ENCODE peak calls at places on chromosomes 2 and 18, in four cellular contexts. One of them, this sample, is unnamed.

GRCh38 chr18:34400837-34401236 is 176.1 kb upstream of the NOL4 start:
- DNase-seq in A549: no peak
- DNase-seq in K562: no peak
- DNase-seq in GM12878: no peak
- DNase-seq in this sample: no peak

GRCh38 chr2:174286172-174286571 is 37.8 kb upstream of the OLA1 start:
- DNase-seq in A549: no peak
- DNase-seq in K562: no peak
- DNase-seq in GM12878: no peak
- DNase-seq in this sample: no peak

GRCh38 chr2:190121971-190122370 is 59.4 kb upstream of the MSTN start:
- DNase-seq in A549: peak
- DNase-seq in K562: peak
- DNase-seq in GM12878: peak
- DNase-seq in this sample: peak

GRCh38 chr2:229408356-229408755 is 137.3 kb upstream of the PID1 start:
- DNase-seq in A549: peak
- DNase-seq in K562: no peak
- DNase-seq in GM12878: no peak
- DNase-seq in this sample: peak

GRCh38 chr2:126655500-126656310 is at the start of gene GYPC:
- DNase-seq in A549: no peak
- DNase-seq in K562: peak
- DNase-seq in GM12878: no peak
- DNase-seq in this sample: peak

GRCh38 chr18:8381801-8382459 is 227.3 kb upstream of the RAB12 start:
- DNase-seq in A549: no peak
- DNase-seq in K562: no peak
- DNase-seq in GM12878: no peak
- DNase-seq in this sample: peak

GRCh38 chr18:63306249-63306648 is 13.3 kb downstream of the BCL2 start:
- DNase-seq in A549: no peak
- DNase-seq in K562: no peak
- DNase-seq in GM12878: no peak
- DNase-seq in this sample: no peak

GRCh38 chr2:101106453-101107181 is 44.6 kb downstream of the TBC1D8 start:
- DNase-seq in A549: no peak
- DNase-seq in K562: no peak
- DNase-seq in GM12878: no peak
- DNase-seq in this sample: peak

GRCh38 chr2:202908186-202908585 is 3.3 kb downstream of the WDR12 start:
- DNase-seq in A549: no peak
- DNase-seq in K562: no peak
- DNase-seq in GM12878: no peak
- DNase-seq in this sample: no peak

GRCh38 chr2:181683518-181684453 is 3.5 kb upstream of the NEUROD1 start:
- DNase-seq in A549: no peak
- DNase-seq in K562: peak
- DNase-seq in GM12878: no peak
- DNase-seq in this sample: peak

GRCh38 chr2:174688079-174688478 is 76.2 kb downstream of the CHRNA1 start:
- DNase-seq in A549: peak
- DNase-seq in K562: no peak
- DNase-seq in GM12878: no peak
- DNase-seq in this sample: peak

GRCh38 chr18:23238152-23238531 is 102.9 kb downstream of the CABLES1 start:
- DNase-seq in A549: no peak
- DNase-seq in K562: peak
- DNase-seq in GM12878: no peak
- DNase-seq in this sample: peak

GRCh38 chr2:229445013-229445412 is 173.9 kb upstream of the PID1 start:
- DNase-seq in A549: peak
- DNase-seq in K562: no peak
- DNase-seq in GM12878: no peak
- DNase-seq in this sample: peak

GRCh38 chr2:125364181-125364806 is 1291.7 kb upstream of the GYPC start:
- DNase-seq in A549: no peak
- DNase-seq in K562: no peak
- DNase-seq in GM12878: no peak
- DNase-seq in this sample: no peak

GRCh38 chr2:205145888-205146287 is 536.4 kb upstream of the NRP2 start:
- DNase-seq in A549: no peak
- DNase-seq in K562: no peak
- DNase-seq in GM12878: no peak
- DNase-seq in this sample: no peak

GRCh38 chr2:148531175-148532048 is 113.1 kb upstream of the EPC2 start:
- DNase-seq in A549: no peak
- DNase-seq in K562: no peak
- DNase-seq in GM12878: no peak
- DNase-seq in this sample: no peak

GRCh38 chr2:84924173-84925106 is 19.0 kb downstream of the TMSB10 start:
- DNase-seq in A549: peak
- DNase-seq in K562: peak
- DNase-seq in GM12878: peak
- DNase-seq in this sample: peak

GRCh38 chr2:105358593-105358992 is 21.3 kb downstream of the C2orf49 start:
- DNase-seq in A549: no peak
- DNase-seq in K562: no peak
- DNase-seq in GM12878: no peak
- DNase-seq in this sample: no peak

GRCh38 chr2:6896930-6897759 is 19.6 kb downstream of the RSAD2 start:
- DNase-seq in A549: peak
- DNase-seq in K562: no peak
- DNase-seq in GM12878: no peak
- DNase-seq in this sample: peak

GRCh38 chr2:222283634-222284033 is 15.2 kb downstream of the PAX3 start:
- DNase-seq in A549: no peak
- DNase-seq in K562: no peak
- DNase-seq in GM12878: no peak
- DNase-seq in this sample: no peak

GRCh38 chr2:32424739-32425138 is 67.9 kb downstream of the BIRC6 start:
- DNase-seq in A549: no peak
- DNase-seq in K562: no peak
- DNase-seq in GM12878: no peak
- DNase-seq in this sample: no peak

GRCh38 chr2:197037863-197038398 is 111.4 kb upstream of the PGAP1 start:
- DNase-seq in A549: peak
- DNase-seq in K562: no peak
- DNase-seq in GM12878: no peak
- DNase-seq in this sample: no peak

GRCh38 chr2:96509114-96509846 is 4.1 kb upstream of the NEURL3 start:
- DNase-seq in A549: peak
- DNase-seq in K562: peak
- DNase-seq in GM12878: peak
- DNase-seq in this sample: peak

GRCh38 chr18:22813648-22814328 is 119.3 kb upstream of the RBBP8 start:
- DNase-seq in A549: peak
- DNase-seq in K562: peak
- DNase-seq in GM12878: no peak
- DNase-seq in this sample: peak

GRCh38 chr2:230330206-230330605 is 3.2 kb downstream of the SP140L start:
- DNase-seq in A549: no peak
- DNase-seq in K562: no peak
- DNase-seq in GM12878: no peak
- DNase-seq in this sample: no peak

GRCh38 chr2:10538224-10538894 is 90.2 kb upstream of the ODC1 start:
- DNase-seq in A549: peak
- DNase-seq in K562: no peak
- DNase-seq in GM12878: no peak
- DNase-seq in this sample: peak

GRCh38 chr2:2251255-2251654 is 79.8 kb downstream of the MYT1L start:
- DNase-seq in A549: no peak
- DNase-seq in K562: no peak
- DNase-seq in GM12878: no peak
- DNase-seq in this sample: no peak

GRCh38 chr2:149991576-149991975 is 404.0 kb upstream of the MMADHC start:
- DNase-seq in A549: no peak
- DNase-seq in K562: no peak
- DNase-seq in GM12878: no peak
- DNase-seq in this sample: peak

GRCh38 chr2:231479455-231479854 is 15.2 kb upstream of the NCL start:
- DNase-seq in A549: no peak
- DNase-seq in K562: no peak
- DNase-seq in GM12878: no peak
- DNase-seq in this sample: no peak

GRCh38 chr2:239348563-239349447 is 52.0 kb downstream of the HDAC4 start:
- DNase-seq in A549: no peak
- DNase-seq in K562: no peak
- DNase-seq in GM12878: no peak
- DNase-seq in this sample: no peak

GRCh38 chr18:13120967-13121586 is 97.5 kb upstream of the LDLRAD4 start:
- DNase-seq in A549: no peak
- DNase-seq in K562: no peak
- DNase-seq in GM12878: no peak
- DNase-seq in this sample: peak

DNA sequence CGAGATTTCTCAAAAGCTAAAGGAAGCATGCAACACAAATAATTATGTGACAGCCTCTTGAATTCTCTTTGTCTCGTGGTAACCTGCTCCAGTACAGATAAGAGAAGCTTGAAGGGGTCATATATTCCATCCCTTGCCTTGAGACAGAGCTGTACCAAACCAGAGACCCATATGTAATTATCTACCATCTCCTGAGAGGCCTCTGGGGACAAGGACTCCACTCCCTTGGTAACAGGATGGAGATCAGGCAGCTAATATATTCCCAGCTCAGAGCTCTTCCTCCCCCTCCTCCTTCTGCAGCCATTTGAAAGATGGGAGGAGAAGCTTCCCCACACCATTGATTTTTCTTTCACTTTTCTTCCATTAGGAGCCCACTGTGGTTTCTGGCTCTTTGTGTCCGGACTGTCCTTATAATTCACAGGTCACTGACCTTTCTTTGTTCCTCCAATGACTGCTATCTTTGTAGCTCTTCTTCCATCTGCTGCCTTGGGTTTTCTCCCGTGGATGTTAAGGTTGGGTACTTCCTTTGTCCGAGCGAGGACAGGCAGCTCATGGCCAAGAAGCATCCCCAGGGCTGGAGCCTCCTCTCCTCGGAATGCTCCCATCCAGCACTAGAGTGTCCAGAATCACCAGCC is 72.5 kb upstream of the STPG4 start:
- DNase-seq in A549: no peak
- DNase-seq in K562: peak
- DNase-seq in GM12878: no peak
- DNase-seq in this sample: no peak
- TF ChIP-seq ELK1 in A549: no peak
- TF ChIP-seq ELK1 in K562: no peak
- TF ChIP-seq ELK1 in GM12878: no peak
- TF ChIP-seq ELK1 in this sample: no peak

GRCh38 chr18:75846321-75846720 is 418.8 kb upstream of the SMIM21 start:
- DNase-seq in A549: no peak
- DNase-seq in K562: no peak
- DNase-seq in GM12878: no peak
- DNase-seq in this sample: no peak
- TF ChIP-seq ELK1 in A549: no peak
- TF ChIP-seq ELK1 in K562: no peak
- TF ChIP-seq ELK1 in GM12878: no peak
- TF ChIP-seq ELK1 in this sample: no peak

DNA sequence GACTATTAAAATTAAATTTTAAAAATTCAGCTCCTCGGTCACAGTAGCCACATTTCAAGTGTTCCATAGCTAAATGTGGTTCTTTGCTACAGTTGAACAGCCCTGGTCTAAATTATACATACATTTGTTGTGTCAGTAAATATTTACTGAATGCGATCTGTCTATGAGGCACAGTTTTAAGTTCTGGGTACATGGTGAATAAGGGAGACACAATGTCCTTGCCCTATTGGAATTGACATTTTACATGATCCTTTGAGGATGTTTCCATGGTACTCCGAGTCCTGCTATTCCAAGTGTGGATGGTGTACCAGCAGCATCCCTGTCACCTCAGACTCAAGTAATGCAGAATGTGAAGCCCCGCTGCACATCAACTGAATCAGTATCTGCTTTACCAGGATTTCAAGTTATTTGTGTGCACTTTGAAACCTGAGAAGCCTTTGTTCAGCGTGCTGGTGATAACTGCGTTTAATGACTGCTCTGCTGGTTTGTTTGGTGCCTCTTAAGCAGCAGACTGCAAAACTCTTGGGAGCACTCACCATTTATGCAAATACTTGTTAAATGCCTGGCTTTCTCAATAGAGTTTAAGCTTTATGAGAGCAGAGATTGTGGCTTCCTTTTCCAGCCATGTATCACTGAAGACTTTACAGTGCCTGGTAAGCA is 1.5 kb downstream of the GALNT1 start:
- DNase-seq in A549: no peak
- DNase-seq in K562: peak
- DNase-seq in GM12878: no peak
- DNase-seq in this sample: peak
- TF ChIP-seq ELK1 in A549: no peak
- TF ChIP-seq ELK1 in K562: no peak
- TF ChIP-seq ELK1 in GM12878: no peak
- TF ChIP-seq ELK1 in this sample: no peak

GRCh38 chr2:30511122-30512083 is 64.4 kb downstream of the LCLAT1 start:
- DNase-seq in A549: peak
- DNase-seq in K562: peak
- DNase-seq in GM12878: no peak
- DNase-seq in this sample: peak
- TF ChIP-seq ELK1 in A549: no peak
- TF ChIP-seq ELK1 in K562: no peak
- TF ChIP-seq ELK1 in GM12878: no peak
- TF ChIP-seq ELK1 in this sample: no peak

DNA sequence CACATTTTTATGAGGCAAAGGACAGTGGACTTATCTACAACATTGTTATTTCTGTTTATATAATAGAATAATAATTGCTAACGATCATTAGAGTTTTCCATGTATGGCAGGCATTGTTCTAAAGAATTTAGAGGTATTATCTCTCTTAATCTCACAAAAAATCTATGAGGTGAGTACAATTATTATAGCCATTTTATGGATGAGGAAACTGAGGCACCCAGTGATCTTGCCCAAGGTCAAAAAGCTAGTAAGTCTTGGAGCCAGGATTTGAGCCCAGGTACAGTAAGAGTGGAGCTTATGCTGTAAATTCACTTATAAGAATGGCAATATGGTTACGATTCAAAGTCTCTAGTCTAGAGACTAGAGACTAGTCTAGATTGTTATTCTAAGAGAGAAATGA is 331.7 kb downstream of the PLCL1 start:
- DNase-seq in A549: no peak
- DNase-seq in K562: no peak
- DNase-seq in GM12878: no peak
- DNase-seq in this sample: no peak
- TF ChIP-seq ELK1 in A549: no peak
- TF ChIP-seq ELK1 in K562: no peak
- TF ChIP-seq ELK1 in GM12878: no peak
- TF ChIP-seq ELK1 in this sample: no peak

DNA sequence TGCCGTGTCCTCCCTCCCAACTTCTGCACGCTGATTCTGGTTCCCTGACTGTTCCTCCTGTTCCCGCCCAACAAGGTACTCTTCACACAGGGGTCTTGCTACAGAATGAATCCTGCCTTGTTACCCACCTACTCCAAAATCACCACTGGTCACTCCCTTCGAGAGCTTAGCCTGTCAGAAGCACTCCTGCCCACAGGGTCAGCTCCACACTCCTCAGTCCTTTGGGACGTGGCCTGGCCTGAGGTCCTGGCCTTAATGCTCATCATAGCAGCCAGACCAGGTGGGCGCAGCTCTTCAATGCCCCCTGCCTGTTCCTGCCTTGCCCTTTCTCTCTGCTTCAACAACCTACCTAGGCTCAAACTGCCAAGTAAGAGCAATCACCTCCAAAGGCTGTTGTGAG is 27.8 kb upstream of the ID2 start:
- DNase-seq in A549: no peak
- DNase-seq in K562: no peak
- DNase-seq in GM12878: no peak
- DNase-seq in this sample: no peak
- TF ChIP-seq ELK1 in A549: no peak
- TF ChIP-seq ELK1 in K562: no peak
- TF ChIP-seq ELK1 in GM12878: no peak
- TF ChIP-seq ELK1 in this sample: no peak